ENCODE peak calls at places on chromosomes 7 and 10, in seven cellular contexts. C is sigmoid colon, E is A549, J is suprapubic skin, X is transverse colon, B is tibial nerve, P is H1. Q is an unnamed sample.

GRCh38 chr10:69391158-69391557 is 25.6 kb downstream of the TACR2 start:
- DNase-seq in J (no peak), C (no peak), P (no peak), E (no peak), X (no peak), B (no peak), Q (no peak)

GRCh38 chr7:105924950-105925349 is 38.1 kb upstream of the CDHR3 start:
- DNase-seq in J (no peak), B (no peak), P (no peak), E (no peak), X (no peak), C (no peak), Q (no peak)

GRCh38 chr10:80579849-80580645 is 42.3 kb downstream of the SH2D4B start:
- DNase-seq in B (no peak), C (no peak), X (no peak), E (no peak), P (no peak), J (no peak), Q (no peak)

GRCh38 chr10:97805096-97805879 is 33.5 kb upstream of the SFRP5 start:
- DNase-seq in X (no peak), B (peak), E (no peak), C (no peak), J (no peak), P (no peak), Q (no peak)

GRCh38 chr7:44292876-44293560 is 32.4 kb downstream of the CAMK2B start:
- DNase-seq in B (no peak), X (peak), P (no peak), C (peak), E (no peak), J (peak), Q (peak)

GRCh38 chr10:59553127-59553649 is 156.5 kb downstream of the SLC16A9 start:
- DNase-seq in J (no peak), B (no peak), P (no peak), E (no peak), X (no peak), C (no peak), Q (no peak)

GRCh38 chr7:43480581-43480980 is 102.3 kb upstream of the STK17A start:
- DNase-seq in X (no peak), C (no peak), P (no peak), B (no peak), E (no peak), J (no peak), Q (no peak)

GRCh38 chr10:125560947-125561346 is 122.0 kb downstream of the TEX36 start:
- DNase-seq in E (no peak), J (no peak), B (no peak), X (no peak), C (no peak), P (no peak), Q (no peak)

GRCh38 chr10:11168423-11169100 is 150.9 kb downstream of the CELF2 start:
- DNase-seq in J (no peak), P (no peak), C (no peak), X (no peak), B (no peak), E (no peak), Q (no peak)

GRCh38 chr7:105202561-105203130 is 186.1 kb downstream of the SRPK2 start:
- DNase-seq in E (no peak), C (no peak), J (no peak), P (no peak), B (no peak), X (no peak), Q (no peak)

GRCh38 chr10:63537511-63537910 is 16.3 kb downstream of the REEP3 start:
- DNase-seq in X (no peak), P (no peak), C (no peak), B (no peak), E (no peak), J (no peak), Q (no peak)

GRCh38 chr7:30728591-30729100 is 23.3 kb upstream of the INMT start:
- DNase-seq in P (no peak), E (no peak), C (no peak), B (no peak), X (no peak), J (no peak), Q (no peak)
- TF ChIP-seq POLR2A in P (no peak), E (no peak), C (no peak), B (no peak), X (no peak), J (no peak), Q (no peak)

DNA sequence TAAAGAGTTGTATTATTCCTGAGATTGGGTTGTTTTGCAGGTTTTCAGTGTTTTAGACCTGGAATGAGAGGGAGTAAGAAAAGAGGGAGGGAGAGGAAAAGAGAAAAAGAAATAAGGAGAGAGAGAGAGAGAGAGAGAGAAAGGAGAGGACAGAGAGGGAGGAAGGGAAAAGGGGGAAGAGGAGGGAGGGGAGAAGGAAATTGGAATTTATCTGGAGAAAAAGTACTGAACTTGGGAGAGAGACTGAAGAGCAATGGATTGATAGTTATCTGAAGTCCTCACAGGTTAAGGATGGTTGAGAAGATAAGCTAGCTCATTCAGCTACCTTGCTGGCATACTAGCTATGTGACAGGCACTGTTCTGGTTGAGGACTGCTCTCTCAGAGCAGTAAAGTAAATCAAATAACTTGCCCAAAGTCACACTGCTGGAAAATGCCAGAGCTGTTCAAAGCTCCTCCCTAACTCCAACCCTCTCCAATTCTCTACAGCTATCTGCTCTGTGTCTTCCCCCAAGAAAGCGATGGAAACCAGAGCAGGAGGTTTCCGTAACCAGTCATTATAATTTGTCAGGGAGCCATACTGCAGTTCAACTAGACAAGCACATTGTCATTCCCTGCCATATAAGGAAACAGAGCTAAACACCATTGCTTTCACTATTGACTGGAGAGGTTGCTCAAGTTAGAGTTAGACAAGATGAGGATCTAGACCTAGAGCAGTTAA is 10.7 kb downstream of the CALD1 start:
- DNase-seq in C (peak), E (no peak), B (no peak), P (no peak), J (no peak), X (no peak), Q (no peak)
- TF ChIP-seq EP300 in C (peak), E (no peak), B (no peak), P (no peak), J (no peak), X (peak), Q (peak)

GRCh38 chr7:23474829-23475578 is 4.7 kb upstream of the IGF2BP3 start:
- DNase-seq in C (no peak), E (no peak), X (no peak), B (no peak), J (no peak), P (no peak), Q (no peak)
- H3K27ac ChIP-seq in C (no peak), E (peak), X (no peak), B (no peak), J (no peak), P (peak), Q (no peak)

DNA sequence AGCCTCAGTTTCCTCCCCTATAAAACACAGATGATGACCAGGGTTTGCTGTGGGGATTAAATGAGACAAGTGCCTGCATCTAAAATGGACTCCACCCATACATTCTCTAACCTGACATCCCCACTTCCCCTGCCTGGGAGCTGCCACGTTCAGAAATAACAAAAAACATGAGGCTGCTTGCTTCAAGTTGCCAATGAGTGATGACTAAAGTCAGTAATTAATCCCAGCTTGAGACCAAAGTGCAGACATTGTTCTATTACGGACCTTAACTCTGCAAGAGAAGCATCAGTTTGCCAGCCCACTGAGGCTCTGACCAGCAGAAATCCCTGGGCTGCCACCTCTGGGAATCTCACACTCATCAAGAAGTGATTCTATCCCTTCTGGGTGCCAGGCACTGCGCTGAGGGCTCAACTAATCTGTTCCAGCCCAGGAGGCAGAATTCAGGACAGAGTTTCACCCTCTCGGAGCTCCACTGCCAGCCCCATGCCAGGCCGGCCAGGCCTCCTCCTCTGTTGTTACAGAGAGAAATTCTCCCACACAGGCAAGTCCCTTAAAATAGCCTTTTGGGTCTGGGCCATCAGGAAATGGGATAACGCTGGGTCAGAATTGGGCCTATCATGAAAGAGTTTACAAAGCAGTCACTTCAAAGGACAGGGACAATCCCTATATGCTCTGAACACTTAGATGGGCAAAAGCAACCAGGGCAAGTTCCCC is 11.4 kb downstream of the SH3PXD2A start:
- DNase-seq in B (no peak), J (no peak), C (peak), P (no peak), X (no peak), E (no peak), Q (peak)
- TF ChIP-seq POLR2A in B (no peak), J (no peak), C (no peak), P (no peak), X (no peak), E (no peak), Q (no peak)

GRCh38 chr10:70602665-70603438 is at the start of gene PRF1:
- DNase-seq in P (no peak), B (no peak), E (no peak), J (no peak), C (no peak), X (peak), Q (peak)
- TF ChIP-seq EP300 in P (no peak), B (no peak), E (no peak), J (no peak), C (no peak), X (no peak), Q (no peak)

GRCh38 chr7:78529392-78529791 is 730.8 kb downstream of the PHTF2 start:
- DNase-seq in B (no peak), C (no peak), J (no peak), X (no peak), P (no peak), E (no peak), Q (no peak)
- H3K27ac ChIP-seq in B (no peak), C (no peak), J (no peak), X (no peak), P (no peak), E (no peak), Q (no peak)